ENCODE peak calls at places on chromosomes 13 and 19, in seven cellular contexts. O, F, A, Q, D, L and S are unnamed samples.

GRCh38 chr13:50448535-50448981 is 394.9 kb downstream of the DLEU7 start:
- DNase-seq in L (no peak), D (no peak), F (no peak), Q (no peak), O (no peak), A (no peak), S (no peak)

GRCh38 chr13:49495783-49496762 is at the start of gene PHF11:
- DNase-seq in L (no peak), D (peak; percentile 77), F (peak; percentile 82), Q (peak; percentile 63), A (peak; percentile 84), O (no peak), S (peak; percentile 76)

GRCh38 chr13:51453959-51454703 is 1.3 kb upstream of the INTS6 start:
- DNase-seq in F (peak; percentile 30), O (no peak), Q (no peak), D (peak; percentile 23), L (no peak), A (peak; percentile 26), S (peak; percentile 33)

GRCh38 chr13:97723655-97724054 is 229.8 kb upstream of the IPO5 start:
- DNase-seq in D (no peak), O (no peak), A (no peak), F (no peak), Q (no peak), L (no peak), S (no peak)

GRCh38 chr19:49395581-49396407 is 7.7 kb downstream of the KASH5 start:
- DNase-seq in L (no peak), O (no peak), Q (no peak), D (no peak), F (no peak), A (no peak), S (no peak)

GRCh38 chr19:29714371-29714952 is 599 bp downstream of the C19orf12 start:
- DNase-seq in O (no peak), F (no peak), L (no peak), Q (no peak), A (peak; percentile 29), D (no peak), S (no peak)

GRCh38 chr19:51094696-51095279 is 12.1 kb upstream of the KLK14 start:
- DNase-seq in D (no peak), A (no peak), L (no peak), Q (peak; percentile 13), F (no peak), O (no peak), S (no peak)

GRCh38 chr13:46288570-46289259 is 77.0 kb downstream of the LRRC63 start:
- DNase-seq in Q (peak; percentile 27), L (no peak), F (no peak), O (no peak), A (no peak), D (peak; percentile 17), S (no peak)

GRCh38 chr19:13887529-13887928 is 10.6 kb downstream of the NANOS3 start:
- DNase-seq in Q (no peak), F (no peak), A (no peak), L (no peak), D (no peak), O (no peak), S (no peak)

GRCh38 chr13:39847336-39847735 is 191.9 kb downstream of the COG6 start:
- DNase-seq in Q (no peak), O (no peak), F (no peak), L (no peak), D (no peak), A (no peak), S (no peak)

GRCh38 chr13:59409211-59409610 is 754.5 kb downstream of the DIAPH3 start:
- DNase-seq in F (peak; percentile 68), D (no peak), A (no peak), Q (no peak), O (no peak), L (no peak), S (peak; percentile 16)

DNA sequence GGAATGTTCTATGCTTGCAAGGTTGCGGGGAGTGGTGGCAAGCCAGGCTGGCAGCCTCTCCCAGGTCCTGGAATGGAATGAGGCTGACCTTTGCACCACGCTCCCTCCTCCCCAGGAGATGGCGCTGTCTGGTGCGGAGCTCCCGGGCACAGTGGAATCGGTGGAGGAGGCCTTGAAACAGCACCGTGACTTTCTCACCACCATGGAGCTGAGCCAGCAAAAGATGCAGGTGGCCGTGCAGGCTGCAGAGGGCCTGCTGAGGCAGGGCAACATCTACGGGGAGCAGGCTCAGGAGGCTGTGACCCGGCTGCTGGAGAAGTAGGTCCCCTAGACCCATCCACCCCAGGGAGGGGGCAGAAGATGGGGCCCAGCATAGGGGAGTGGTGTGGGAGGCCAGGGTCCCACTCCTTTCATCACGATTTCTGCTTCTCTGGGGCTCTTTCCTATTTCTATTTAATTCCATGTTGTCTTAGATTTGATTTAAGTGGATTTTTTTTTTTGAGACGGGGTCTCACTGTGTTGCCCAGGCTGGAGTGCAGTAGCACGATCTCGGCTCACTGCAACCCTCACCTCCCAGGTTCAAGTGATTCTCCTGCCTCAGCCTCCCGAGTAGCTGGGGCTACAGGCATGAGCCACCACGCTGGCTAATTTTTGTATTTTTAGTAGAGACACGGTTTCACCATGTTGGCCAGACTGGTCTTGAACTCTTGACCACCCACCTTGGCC is 53.2 kb upstream of the SHKBP1 start:
- DNase-seq in F (no peak), L (no peak), D (no peak), Q (peak; percentile 61), O (no peak), A (peak; percentile 33), S (peak; percentile 25)
- H3K4me3 ChIP-seq in F (no peak overlapping the region), L (no peak overlapping the region), D (no peak overlapping the region), Q (no peak overlapping the region), O (no peak overlapping the region), A (no peak overlapping the region), S (no peak overlapping the region)

DNA sequence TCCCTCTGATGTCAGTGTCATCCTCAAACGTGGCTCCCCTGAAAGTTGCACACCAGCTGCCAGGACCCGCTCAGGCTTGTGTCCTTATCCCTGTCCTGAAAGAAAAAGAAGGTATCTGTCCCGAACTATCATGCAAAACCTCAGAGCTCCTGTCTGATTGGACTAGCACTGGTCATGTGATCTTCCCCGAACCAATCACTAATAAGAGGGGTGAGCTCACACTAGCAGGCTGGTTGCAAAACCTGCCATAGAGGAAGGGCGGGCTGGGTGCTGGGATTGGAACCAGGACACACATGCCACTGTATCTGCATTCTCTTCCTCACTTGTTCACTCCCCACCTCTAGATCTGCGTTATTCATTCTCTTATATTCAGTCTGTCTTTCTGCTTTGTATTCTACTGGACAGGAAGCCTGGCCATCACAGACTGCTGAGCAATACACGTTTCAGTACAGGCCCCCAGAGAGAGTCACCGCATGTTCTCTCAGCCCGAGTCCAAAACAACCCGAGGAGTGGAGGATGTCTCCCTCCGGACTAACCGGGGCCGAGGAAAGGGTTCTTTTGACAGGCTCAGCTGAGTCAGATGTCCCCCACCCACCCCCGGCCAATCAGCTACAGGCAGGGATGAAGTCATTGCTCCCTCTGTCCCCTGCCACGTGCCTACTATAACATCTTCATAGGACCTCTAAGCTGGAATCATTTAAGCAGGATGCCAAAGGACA is 97.7 kb downstream of the SIPA1L3 start:
- DNase-seq in F (peak; percentile 88), O (no peak), A (peak; percentile 82), Q (peak; percentile 42), L (no peak), D (peak; percentile 93), S (peak; percentile 89)
- TF ChIP-seq POLR2A in F (no peak), O (no peak), A (peak; percentile 61), Q (no peak), L (peak; percentile 97), D (peak; percentile 75), S (peak; percentile 77)

GRCh38 chr19:4429266-4430200 is 27.1 kb downstream of the CHAF1A start:
- DNase-seq in A (no peak), D (no peak), L (no peak), O (no peak), Q (no peak), F (no peak), S (no peak)
- H3K36me3 ChIP-seq in A (no peaks in the 10 kb centered on the region), D (no peaks in the 10 kb centered on the region), L (peaks cover 85% of the 10 kb centered on the region), O (peaks cover 34% of the 10 kb centered on the region), Q (peaks cover 23% of the 10 kb centered on the region), F (peaks cover 30% of the 10 kb centered on the region), S (no peaks in the 10 kb centered on the region)

DNA sequence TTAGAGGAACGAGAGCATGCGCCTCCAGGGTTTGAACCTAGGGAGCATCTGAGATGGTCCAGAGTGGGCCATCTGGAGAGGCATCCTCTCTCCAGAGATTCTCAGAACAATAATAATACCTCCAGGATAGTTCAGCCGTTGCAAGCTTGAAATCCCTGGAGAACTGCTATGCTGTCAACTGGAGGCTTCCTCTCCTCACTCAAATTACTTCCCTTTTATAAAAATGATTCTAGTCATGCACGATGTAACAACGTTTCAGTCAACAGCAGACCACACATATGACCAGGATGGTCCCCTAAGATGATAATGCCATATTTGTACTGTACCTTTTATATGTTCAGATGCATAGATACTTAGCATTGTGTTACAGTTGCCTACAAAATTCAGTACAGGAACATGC is 108.7 kb downstream of the SHISA2 start:
- DNase-seq in L (no peak), D (no peak), Q (no peak), A (no peak), O (no peak), F (no peak), S (no peak)
- H3K4me3 ChIP-seq in L (no peak overlapping the region), D (no peak overlapping the region), Q (no peak overlapping the region), A (no peak overlapping the region), O (no peak overlapping the region), F (no peak overlapping the region), S (no peak overlapping the region)